ENCODE peak calls at places on chromosomes 4 and X, in seven cellular contexts. One of them, this sample, is unnamed.
A peak's percentile ranks its signal among the peaks of the same experiment; 100 is the strongest.

GRCh38 chr4:64158648-64159326 is 250.5 kb downstream of the TECRL start:
- DNase-seq in foreskin fibroblast: no peak
- DNase-seq in Karpas-422: peak; percentile 88
- DNase-seq in BE2C: peak; percentile 74
- DNase-seq in CD8-positive, alpha-beta memory T cell: no peak
- DNase-seq in SJCRH30: peak; percentile 87
- DNase-seq in left ventricle myocardium inferior: no peak
- DNase-seq in this sample: peak; percentile 84

GRCh38 chrX:23773601-23774175 is 9.3 kb upstream of the SAT1 start:
- DNase-seq in BE2C: no peak
- DNase-seq in left ventricle myocardium inferior: no peak
- DNase-seq in SJCRH30: no peak
- DNase-seq in CD8-positive, alpha-beta memory T cell: peak; percentile 74
- DNase-seq in Karpas-422: peak; percentile 81
- DNase-seq in foreskin fibroblast: no peak
- DNase-seq in this sample: no peak

GRCh38 chrX:116961872-116962582 is 499.3 kb upstream of the CT83 start:
- DNase-seq in left ventricle myocardium inferior: no peak
- DNase-seq in CD8-positive, alpha-beta memory T cell: no peak
- DNase-seq in foreskin fibroblast: no peak
- DNase-seq in BE2C: no peak
- DNase-seq in SJCRH30: peak; percentile 2
- DNase-seq in Karpas-422: peak; percentile 44
- DNase-seq in this sample: no peak

GRCh38 chrX:373641-374471 is 12.9 kb downstream of the PPP2R3B start:
- DNase-seq in left ventricle myocardium inferior: peak; percentile 38
- DNase-seq in foreskin fibroblast: peak; percentile 34
- DNase-seq in BE2C: no peak
- DNase-seq in SJCRH30: peak; percentile 51
- DNase-seq in Karpas-422: no peak
- DNase-seq in CD8-positive, alpha-beta memory T cell: no peak
- DNase-seq in this sample: no peak

GRCh38 chrX:115894087-115894486 is 276.5 kb upstream of the AGTR2 start:
- DNase-seq in CD8-positive, alpha-beta memory T cell: no peak
- DNase-seq in left ventricle myocardium inferior: no peak
- DNase-seq in BE2C: peak; percentile 51
- DNase-seq in foreskin fibroblast: no peak
- DNase-seq in SJCRH30: peak; percentile 26
- DNase-seq in Karpas-422: peak; percentile 91
- DNase-seq in this sample: no peak

GRCh38 chrX:8319359-8319758 is 145.3 kb upstream of the VCX3B start:
- DNase-seq in SJCRH30: no peak
- DNase-seq in BE2C: no peak
- DNase-seq in left ventricle myocardium inferior: no peak
- DNase-seq in Karpas-422: no peak
- DNase-seq in CD8-positive, alpha-beta memory T cell: no peak
- DNase-seq in foreskin fibroblast: no peak
- DNase-seq in this sample: no peak

GRCh38 chr4:186886759-186887158 is 163.1 kb upstream of the FAT1 start:
- DNase-seq in left ventricle myocardium inferior: no peak
- DNase-seq in SJCRH30: no peak
- DNase-seq in foreskin fibroblast: no peak
- DNase-seq in BE2C: no peak
- DNase-seq in CD8-positive, alpha-beta memory T cell: no peak
- DNase-seq in Karpas-422: no peak
- DNase-seq in this sample: no peak

GRCh38 chr4:39808231-39808749 is 110.4 kb downstream of the UBE2K start:
- DNase-seq in foreskin fibroblast: no peak
- DNase-seq in Karpas-422: no peak
- DNase-seq in left ventricle myocardium inferior: no peak
- DNase-seq in BE2C: no peak
- DNase-seq in CD8-positive, alpha-beta memory T cell: no peak
- DNase-seq in SJCRH30: no peak
- DNase-seq in this sample: no peak

GRCh38 chrX:152817082-152817744 is 13.3 kb downstream of the CETN2 start:
- DNase-seq in foreskin fibroblast: peak; percentile 39
- DNase-seq in Karpas-422: peak; percentile 66
- DNase-seq in CD8-positive, alpha-beta memory T cell: no peak
- DNase-seq in SJCRH30: peak; percentile 39
- DNase-seq in left ventricle myocardium inferior: no peak
- DNase-seq in BE2C: peak; percentile 53
- DNase-seq in this sample: no peak

GRCh38 chr4:124462954-124463828 is 249.3 kb downstream of the ANKRD50 start:
- DNase-seq in BE2C: no peak
- DNase-seq in SJCRH30: no peak
- DNase-seq in CD8-positive, alpha-beta memory T cell: no peak
- DNase-seq in foreskin fibroblast: no peak
- DNase-seq in Karpas-422: no peak
- DNase-seq in left ventricle myocardium inferior: no peak
- DNase-seq in this sample: no peak

GRCh38 chr4:15914736-15915135 is 23.8 kb downstream of the FGFBP1 start:
- DNase-seq in SJCRH30: no peak
- DNase-seq in Karpas-422: no peak
- DNase-seq in foreskin fibroblast: no peak
- DNase-seq in BE2C: no peak
- DNase-seq in left ventricle myocardium inferior: no peak
- DNase-seq in CD8-positive, alpha-beta memory T cell: no peak
- DNase-seq in this sample: no peak

GRCh38 chr4:40038972-40039371 is 17.7 kb upstream of the N4BP2 start:
- DNase-seq in BE2C: no peak
- DNase-seq in left ventricle myocardium inferior: no peak
- DNase-seq in foreskin fibroblast: no peak
- DNase-seq in Karpas-422: no peak
- DNase-seq in SJCRH30: no peak
- DNase-seq in CD8-positive, alpha-beta memory T cell: no peak
- DNase-seq in this sample: no peak

GRCh38 chrX:118545510-118545909 is 49.9 kb downstream of the DOCK11 start:
- DNase-seq in SJCRH30: peak; percentile 38
- DNase-seq in Karpas-422: no peak
- DNase-seq in foreskin fibroblast: no peak
- DNase-seq in CD8-positive, alpha-beta memory T cell: no peak
- DNase-seq in BE2C: peak; percentile 6
- DNase-seq in left ventricle myocardium inferior: no peak
- DNase-seq in this sample: no peak

GRCh38 chr4:158722291-158722916 is 792 bp downstream of the PPID start:
- DNase-seq in BE2C: no peak
- DNase-seq in Karpas-422: peak; percentile 75
- DNase-seq in left ventricle myocardium inferior: no peak
- DNase-seq in foreskin fibroblast: no peak
- DNase-seq in SJCRH30: peak; percentile 20
- DNase-seq in CD8-positive, alpha-beta memory T cell: no peak
- DNase-seq in this sample: peak; percentile 5

GRCh38 chr4:121477079-121477478 is 96.3 kb upstream of the QRFPR start:
- DNase-seq in foreskin fibroblast: no peak
- DNase-seq in CD8-positive, alpha-beta memory T cell: no peak
- DNase-seq in Karpas-422: no peak
- DNase-seq in BE2C: no peak
- DNase-seq in left ventricle myocardium inferior: no peak
- DNase-seq in SJCRH30: no peak
- DNase-seq in this sample: no peak

GRCh38 chr4:41375561-41375960 is 118.8 kb downstream of the UCHL1 start:
- DNase-seq in BE2C: no peak
- DNase-seq in SJCRH30: no peak
- DNase-seq in Karpas-422: no peak
- DNase-seq in left ventricle myocardium inferior: no peak
- DNase-seq in foreskin fibroblast: no peak
- DNase-seq in CD8-positive, alpha-beta memory T cell: no peak
- DNase-seq in this sample: no peak

GRCh38 chr4:112416464-112416863 is 99.5 kb downstream of the NEUROG2 start:
- DNase-seq in foreskin fibroblast: no peak
- DNase-seq in SJCRH30: no peak
- DNase-seq in left ventricle myocardium inferior: no peak
- DNase-seq in CD8-positive, alpha-beta memory T cell: no peak
- DNase-seq in Karpas-422: no peak
- DNase-seq in BE2C: no peak
- DNase-seq in this sample: no peak

GRCh38 chrX:17750436-17750835 is 13.1 kb downstream of the SCML1 start:
- DNase-seq in CD8-positive, alpha-beta memory T cell: no peak
- DNase-seq in left ventricle myocardium inferior: no peak
- DNase-seq in Karpas-422: no peak
- DNase-seq in SJCRH30: no peak
- DNase-seq in BE2C: no peak
- DNase-seq in foreskin fibroblast: no peak
- DNase-seq in this sample: no peak

GRCh38 chr4:111639120-111639519 is 506.1 kb upstream of the FAM241A start:
- DNase-seq in left ventricle myocardium inferior: no peak
- DNase-seq in BE2C: no peak
- DNase-seq in Karpas-422: no peak
- DNase-seq in SJCRH30: no peak
- DNase-seq in CD8-positive, alpha-beta memory T cell: no peak
- DNase-seq in foreskin fibroblast: no peak
- DNase-seq in this sample: no peak

GRCh38 chr4:71833175-71833900 is 49.5 kb upstream of the GC start:
- DNase-seq in CD8-positive, alpha-beta memory T cell: no peak
- DNase-seq in foreskin fibroblast: no peak
- DNase-seq in left ventricle myocardium inferior: no peak
- DNase-seq in BE2C: no peak
- DNase-seq in SJCRH30: peak; percentile 3
- DNase-seq in Karpas-422: no peak
- DNase-seq in this sample: no peak
- H3K4me3 ChIP-seq in CD8-positive, alpha-beta memory T cell: no peak overlapping the region
- H3K4me3 ChIP-seq in foreskin fibroblast: no peak overlapping the region
- H3K4me3 ChIP-seq in left ventricle myocardium inferior: no peak overlapping the region
- H3K4me3 ChIP-seq in BE2C: no peak overlapping the region
- H3K4me3 ChIP-seq in SJCRH30: no peak overlapping the region
- H3K4me3 ChIP-seq in Karpas-422: no peak overlapping the region
- H3K4me3 ChIP-seq in this sample: no peak overlapping the region

GRCh38 chr4:176788971-176789370 is 3.8 kb downstream of the VEGFC start:
- DNase-seq in SJCRH30: no peak
- DNase-seq in foreskin fibroblast: no peak
- DNase-seq in Karpas-422: no peak
- DNase-seq in left ventricle myocardium inferior: no peak
- DNase-seq in BE2C: no peak
- DNase-seq in CD8-positive, alpha-beta memory T cell: no peak
- DNase-seq in this sample: no peak
- H3K4me3 ChIP-seq in SJCRH30: no peak overlapping the region
- H3K4me3 ChIP-seq in foreskin fibroblast: peak overlapping the region; percentile 98
- H3K4me3 ChIP-seq in Karpas-422: no peak overlapping the region
- H3K4me3 ChIP-seq in left ventricle myocardium inferior: peak overlapping the region; percentile 85
- H3K4me3 ChIP-seq in BE2C: no peak overlapping the region
- H3K4me3 ChIP-seq in CD8-positive, alpha-beta memory T cell: no peak overlapping the region
- H3K4me3 ChIP-seq in this sample: no peak overlapping the region

GRCh38 chr4:152678841-152679240 is 956 bp downstream of the TMEM154 start:
- DNase-seq in Karpas-422: no peak
- DNase-seq in foreskin fibroblast: no peak
- DNase-seq in CD8-positive, alpha-beta memory T cell: no peak
- DNase-seq in left ventricle myocardium inferior: no peak
- DNase-seq in BE2C: no peak
- DNase-seq in SJCRH30: no peak
- DNase-seq in this sample: no peak
- H3K4me3 ChIP-seq in Karpas-422: no peak overlapping the region
- H3K4me3 ChIP-seq in foreskin fibroblast: peak overlapping the region; percentile 62
- H3K4me3 ChIP-seq in CD8-positive, alpha-beta memory T cell: peak overlapping the region; percentile 80
- H3K4me3 ChIP-seq in left ventricle myocardium inferior: peak overlapping the region; percentile 68
- H3K4me3 ChIP-seq in BE2C: no peak overlapping the region
- H3K4me3 ChIP-seq in SJCRH30: peak overlapping the region; percentile 58
- H3K4me3 ChIP-seq in this sample: peak overlapping the region; percentile 75

DNA sequence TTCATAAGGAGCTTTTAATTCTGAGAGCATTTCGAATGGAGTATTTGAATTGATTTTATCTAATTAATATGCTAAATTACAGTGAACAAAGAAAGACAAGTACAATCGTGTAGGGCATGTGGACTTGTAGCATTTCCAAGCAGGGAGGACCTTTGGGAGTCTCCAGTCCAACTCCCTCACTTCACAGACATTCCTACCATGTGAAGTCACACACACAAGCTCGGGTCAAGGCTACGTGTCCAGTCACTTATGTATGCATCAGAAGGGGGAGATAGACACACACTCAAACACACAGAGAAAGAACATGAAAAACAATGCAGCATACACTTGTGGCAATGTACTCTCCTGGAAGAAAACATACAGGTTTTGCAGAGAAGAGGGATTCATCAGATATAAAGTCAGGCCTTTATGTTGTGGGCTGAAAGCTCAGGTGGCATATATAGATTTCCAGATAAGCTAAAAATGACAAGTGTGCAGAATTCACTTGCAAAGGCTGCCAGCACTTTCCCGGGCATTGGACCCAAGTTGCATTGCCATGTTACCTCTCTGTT is 136.1 kb upstream of the MID1 start:
- DNase-seq in CD8-positive, alpha-beta memory T cell: no peak
- DNase-seq in SJCRH30: peak; percentile 69
- DNase-seq in Karpas-422: no peak
- DNase-seq in foreskin fibroblast: peak; percentile 77
- DNase-seq in BE2C: no peak
- DNase-seq in left ventricle myocardium inferior: no peak
- DNase-seq in this sample: peak; percentile 11
- H3K4me3 ChIP-seq in CD8-positive, alpha-beta memory T cell: no peak overlapping the region
- H3K4me3 ChIP-seq in SJCRH30: no peak overlapping the region
- H3K4me3 ChIP-seq in Karpas-422: no peak overlapping the region
- H3K4me3 ChIP-seq in foreskin fibroblast: no peak overlapping the region
- H3K4me3 ChIP-seq in BE2C: no peak overlapping the region
- H3K4me3 ChIP-seq in left ventricle myocardium inferior: no peak overlapping the region
- H3K4me3 ChIP-seq in this sample: no peak overlapping the region

GRCh38 chr4:118034061-118034785 is at the start of gene NDST3:
- DNase-seq in left ventricle myocardium inferior: no peak
- DNase-seq in CD8-positive, alpha-beta memory T cell: no peak
- DNase-seq in foreskin fibroblast: peak; percentile 10
- DNase-seq in Karpas-422: peak; percentile 42
- DNase-seq in SJCRH30: peak; percentile 95
- DNase-seq in BE2C: peak; percentile 86
- DNase-seq in this sample: peak; percentile 96
- H3K4me3 ChIP-seq in left ventricle myocardium inferior: peak within 1 kb of the TSS; percentile 59
- H3K4me3 ChIP-seq in CD8-positive, alpha-beta memory T cell: no peak within 1 kb of the TSS
- H3K4me3 ChIP-seq in foreskin fibroblast: peak within 1 kb of the TSS; percentile 56
- H3K4me3 ChIP-seq in Karpas-422: no peak within 1 kb of the TSS
- H3K4me3 ChIP-seq in SJCRH30: peak within 1 kb of the TSS; percentile 78
- H3K4me3 ChIP-seq in BE2C: peak within 1 kb of the TSS; percentile 76
- H3K4me3 ChIP-seq in this sample: peak within 1 kb of the TSS; percentile 75

DNA sequence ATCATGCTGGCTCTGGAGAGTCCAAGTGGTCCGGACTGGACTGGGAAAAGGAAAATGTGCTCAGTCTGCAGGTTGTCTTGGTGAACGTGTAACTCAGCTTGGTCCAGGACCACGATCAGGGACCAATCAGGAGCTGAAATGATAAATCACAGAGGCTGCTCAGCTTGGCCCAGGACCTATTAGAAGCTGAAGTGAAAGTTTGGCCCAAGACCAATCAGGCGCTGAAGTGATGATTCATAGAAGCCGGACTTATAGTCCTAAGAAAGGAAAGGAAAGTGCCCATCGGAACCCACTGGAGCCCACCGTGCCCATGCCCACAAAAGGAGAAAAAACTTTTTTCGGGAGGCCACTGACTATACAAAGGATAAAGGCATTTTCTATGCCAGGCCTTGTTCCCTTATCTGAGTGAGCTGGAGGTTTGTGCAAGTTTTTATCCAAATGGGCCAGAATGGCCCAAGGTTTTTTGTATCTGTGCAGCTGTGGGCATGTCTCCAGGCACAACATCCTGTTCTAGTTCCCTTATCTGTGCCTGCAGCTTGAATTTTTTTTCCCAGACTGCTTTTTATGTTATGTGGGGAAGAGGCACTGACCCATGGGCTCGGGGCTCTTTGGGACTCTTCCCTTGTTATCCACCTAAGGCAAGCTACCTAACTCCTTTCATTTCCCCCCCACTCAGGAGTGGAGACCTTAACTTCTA is 194.4 kb downstream of the FAM133A start:
- DNase-seq in left ventricle myocardium inferior: no peak
- DNase-seq in foreskin fibroblast: no peak
- DNase-seq in CD8-positive, alpha-beta memory T cell: no peak
- DNase-seq in SJCRH30: no peak
- DNase-seq in Karpas-422: no peak
- DNase-seq in BE2C: no peak
- DNase-seq in this sample: no peak
- H3K4me3 ChIP-seq in left ventricle myocardium inferior: no peak overlapping the region
- H3K4me3 ChIP-seq in foreskin fibroblast: no peak overlapping the region
- H3K4me3 ChIP-seq in CD8-positive, alpha-beta memory T cell: no peak overlapping the region
- H3K4me3 ChIP-seq in SJCRH30: no peak overlapping the region
- H3K4me3 ChIP-seq in Karpas-422: no peak overlapping the region
- H3K4me3 ChIP-seq in BE2C: no peak overlapping the region
- H3K4me3 ChIP-seq in this sample: no peak overlapping the region

This sample was measured in Jurkat, Clone E6-1.